ENCODE peak calls at places on chromosomes 13 and 19, in nine cellular contexts. C, G, A, S, V, X, F, O and K are unnamed samples.

GRCh38 chr19:49061445-49061844 is 3.2 kb downstream of the NTF4 start:
- DNase-seq in C (no peak), G (no peak), A (no peak), S (no peak), V (no peak), X (no peak), F (no peak), O (no peak), K (no peak)

GRCh38 chr13:111043575-111043982 is 71.5 kb upstream of the ARHGEF7 start:
- DNase-seq in C (no peak), G (no peak), A (no peak), S (no peak), V (peak), X (no peak), F (no peak), O (no peak), K (no peak)

GRCh38 chr19:3683405-3683865 is 16.8 kb downstream of the PIP5K1C start:
- DNase-seq in C (no peak), G (no peak), A (no peak), S (no peak), V (no peak), X (no peak), F (peak), O (no peak), K (no peak)

GRCh38 chr13:85816413-85816812 is 17.2 kb upstream of the SLITRK6 start:
- DNase-seq in C (no peak), G (no peak), A (no peak), S (no peak), V (no peak), X (no peak), F (no peak), O (no peak), K (no peak)

GRCh38 chr13:94967183-94968039 is 255.1 kb upstream of the SOX21 start:
- DNase-seq in C (no peak), G (no peak), A (no peak), S (peak), V (peak), X (no peak), F (peak), O (no peak), K (no peak)

GRCh38 chr13:20441879-20442278 is 83.8 kb downstream of the CRYL1 start:
- DNase-seq in C (no peak), G (no peak), A (no peak), S (no peak), V (no peak), X (no peak), F (no peak), O (no peak), K (peak)

GRCh38 chr19:862529-863304 is 3.3 kb downstream of the CFD start:
- DNase-seq in C (peak), G (no peak), A (peak), S (peak), V (peak), X (peak), F (peak), O (peak), K (peak)

GRCh38 chr13:109697936-109698335 is 88.4 kb downstream of the IRS2 start:
- DNase-seq in C (no peak), G (no peak), A (no peak), S (no peak), V (no peak), X (no peak), F (no peak), O (no peak), K (no peak)

DNA sequence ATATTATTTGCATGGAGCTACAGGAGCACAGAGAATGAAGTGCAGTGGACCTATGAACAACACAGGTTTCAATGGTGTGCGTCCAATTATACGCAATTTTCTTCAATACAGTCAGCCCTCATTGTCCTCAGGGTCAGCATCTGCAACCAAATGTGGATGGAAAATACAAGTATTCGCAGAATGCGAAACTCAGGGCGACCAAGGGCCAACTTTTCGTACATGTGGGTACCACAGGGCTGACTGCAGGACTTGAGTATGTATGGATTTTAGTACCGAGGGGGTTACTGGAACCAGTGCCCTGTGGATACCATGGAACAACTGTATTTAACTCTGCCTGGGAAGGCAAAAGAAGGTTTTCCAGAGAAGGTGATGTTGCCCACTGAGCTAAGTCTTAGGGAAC is 10.2 kb downstream of the LCP1 start:
- DNase-seq in C (no peak), G (no peak), A (no peak), S (no peak), V (no peak), X (no peak), F (no peak), O (no peak), K (no peak)
- H3K4me3 ChIP-seq in C (no peak), G (no peak), A (peak), S (no peak), V (no peak), X (no peak), F (no peak), O (no peak), K (no peak)

GRCh38 chr19:40576181-40576584 is 490 bp upstream of the SHKBP1 start:
- DNase-seq in C (no peak), G (no peak), A (no peak), S (no peak), V (peak), X (no peak), F (no peak), O (peak), K (no peak)

GRCh38 chr19:40576585-40577451 is at the start of gene SHKBP1:
- DNase-seq in C (peak), G (peak), A (peak), S (peak), V (peak), X (peak), F (peak), O (peak), K (peak)

GRCh38 chr19:40571831-40572495 is 4.7 kb upstream of the SHKBP1 start:
- DNase-seq in C (no peak), G (no peak), A (no peak), S (no peak), V (no peak), X (no peak), F (no peak), O (no peak), K (no peak)

GRCh38 chr19:40578442-40578908 is 1.8 kb downstream of the SHKBP1 start:
- DNase-seq in C (no peak), G (no peak), A (no peak), S (no peak), V (no peak), X (no peak), F (no peak), O (no peak), K (peak)

GRCh38 chr19:40575326-40575725 is 1.3 kb upstream of the SHKBP1 start:
- DNase-seq in C (no peak), G (no peak), A (no peak), S (no peak), V (no peak), X (no peak), F (no peak), O (no peak), K (no peak)
- H3K4me3 ChIP-seq in C (no peak), G (no peak), A (no peak), S (no peak), V (no peak), X (no peak), F (no peak), O (no peak), K (no peak)

GRCh38 chr13:113548171-113548641 is 36.3 kb upstream of the TFDP1 start:
- DNase-seq in C (peak), G (no peak), A (no peak), S (no peak), V (no peak), X (no peak), F (no peak), O (peak), K (peak)
- H3K4me3 ChIP-seq in C (no peak), G (no peak), A (no peak), S (no peak), V (no peak), X (no peak), F (no peak), O (no peak), K (no peak)

GRCh38 chr13:97307882-97308624 is 85.9 kb downstream of the MBNL2 start:
- DNase-seq in C (no peak), G (no peak), A (no peak), S (peak), V (no peak), X (peak), F (no peak), O (no peak), K (peak)
- H3K4me3 ChIP-seq in C (no peak), G (no peak), A (no peak), S (no peak), V (peak), X (no peak), F (no peak), O (no peak), K (no peak)

GRCh38 chr19:46722004-46722380 is 5.1 kb upstream of the PRKD2 start:
- DNase-seq in C (no peak), G (no peak), A (no peak), S (no peak), V (no peak), X (no peak), F (no peak), O (peak), K (no peak)

GRCh38 chr19:46720516-46721239 is 3.8 kb upstream of the PRKD2 start:
- DNase-seq in C (no peak), G (no peak), A (no peak), S (no peak), V (no peak), X (no peak), F (no peak), O (peak), K (no peak)

GRCh38 chr19:46719629-46720515 is 3.0 kb upstream of the PRKD2 start:
- DNase-seq in C (no peak), G (no peak), A (no peak), S (no peak), V (no peak), X (no peak), F (no peak), O (peak), K (no peak)

GRCh38 chr19:46722421-46723022 is 5.6 kb upstream of the PRKD2 start:
- DNase-seq in C (no peak), G (no peak), A (no peak), S (no peak), V (no peak), X (no peak), F (no peak), O (peak), K (no peak)

DNA sequence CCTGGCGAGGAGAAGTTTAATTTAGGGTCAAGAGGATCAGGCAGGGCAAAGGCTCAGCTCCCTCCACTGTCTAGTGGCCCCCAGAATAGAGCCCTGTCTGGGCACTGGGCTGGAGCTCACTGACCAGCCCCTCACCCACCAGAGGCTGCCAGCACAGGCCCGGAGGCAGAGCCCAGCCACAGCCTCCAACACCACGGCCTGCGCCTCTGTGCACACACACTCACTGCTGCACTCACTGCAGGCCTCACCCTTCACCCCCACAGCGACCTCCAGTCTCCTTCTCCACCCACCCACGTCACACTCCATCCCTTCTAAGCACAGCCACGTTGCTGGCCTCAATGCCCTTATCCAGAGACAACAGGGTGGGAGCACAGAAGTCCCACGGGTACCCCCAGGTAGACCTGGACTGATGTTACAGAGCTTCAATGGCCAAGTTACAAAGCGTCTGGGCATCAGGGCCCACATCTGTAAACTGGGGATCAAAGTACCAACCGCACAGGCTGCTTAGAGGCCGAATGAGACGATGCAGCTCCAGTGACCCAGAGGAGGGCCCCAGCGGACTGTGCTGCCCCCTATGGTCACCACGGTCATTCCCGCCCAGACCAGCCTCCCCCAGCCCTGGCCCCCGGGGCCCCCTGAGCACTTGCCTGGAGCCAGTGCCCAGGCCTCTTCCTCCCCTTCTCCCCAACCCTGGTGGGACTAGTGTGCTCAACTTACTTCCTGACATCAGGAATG is 4.5 kb upstream of the PRKD2 start:
- DNase-seq in C (no peak), G (no peak), A (no peak), S (no peak), V (no peak), X (no peak), F (no peak), O (no peak), K (no peak)
- H3K4me3 ChIP-seq in C (no peak), G (no peak), A (no peak), S (no peak), V (no peak), X (no peak), F (no peak), O (no peak), K (no peak)

GRCh38 chr13:69280399-69280798 is 827.2 kb upstream of the ATXN8OS start:
- DNase-seq in C (no peak), G (no peak), A (no peak), S (no peak), V (no peak), X (no peak), F (no peak), O (no peak), K (no peak)
- H3K4me3 ChIP-seq in C (no peak), G (no peak), A (no peak), S (no peak), V (no peak), X (no peak), F (no peak), O (no peak), K (no peak)